ENCODE peak calls at places on chromosomes 11 and 22, in seven cellular contexts. G is IMR-90; C is CD4-positive, CD25-positive, alpha-beta regulatory T cell; W is aorta; N is lower lobe of right lung; O is body of pancreas; S is fibroblast of lung. H is an unnamed sample.

GRCh38 chr22:28951969-28952521 is 68.7 kb downstream of the ZNRF3 start:
- DNase-seq in W (no peak), O (peak; percentile 33), C (no peak), N (no peak), G (peak; percentile 39), S (peak; percentile 46), H (peak; percentile 73)

GRCh38 chr11:104327864-104328513 is 164.0 kb upstream of the PDGFD start:
- DNase-seq in W (no peak), S (no peak), N (no peak), G (peak; percentile 2), O (no peak), C (no peak), H (no peak)

GRCh38 chr22:49724893-49725489 is 102.7 kb downstream of the BRD1 start:
- DNase-seq in W (peak; percentile 69), O (peak; percentile 37), C (peak; percentile 58), N (peak; percentile 67), S (peak; percentile 12), G (peak; percentile 20), H (peak; percentile 80)

GRCh38 chr11:93484716-93485115 is 58.5 kb downstream of the SMCO4 start:
- DNase-seq in G (peak; percentile 62), N (no peak), O (no peak), S (peak; percentile 77), C (no peak), W (no peak), H (no peak)

GRCh38 chr22:23514317-23515038 is 65.6 kb downstream of the IGLL1 start:
- DNase-seq in N (no peak), O (no peak), C (no peak), S (no peak), W (no peak), G (no peak), H (peak; percentile 22)

GRCh38 chr11:92297551-92298237 is 73.1 kb downstream of the FAT3 start:
- DNase-seq in O (no peak), S (no peak), G (no peak), W (no peak), C (no peak), N (no peak), H (no peak)

GRCh38 chr22:37189011-37189466 is 992 bp upstream of the C1QTNF6 start:
- DNase-seq in W (no peak), C (no peak), O (no peak), S (no peak), G (no peak), N (no peak), H (peak; percentile 5)

GRCh38 chr22:36383110-36383581 is 4.6 kb downstream of the MYH9 start:
- DNase-seq in S (peak; percentile 77), N (no peak), C (peak; percentile 50), G (peak; percentile 94), W (no peak), O (peak; percentile 56), H (no peak)

GRCh38 chr11:22920939-22921565 is 60.8 kb upstream of the CCDC179 start:
- DNase-seq in W (no peak), O (peak; percentile 51), G (peak; percentile 76), C (no peak), S (peak; percentile 68), N (no peak), H (no peak)

GRCh38 chr11:10303558-10304363 is 1.1 kb upstream of the ADM start:
- DNase-seq in C (peak; percentile 34), N (peak; percentile 65), O (peak; percentile 38), G (peak; percentile 68), W (peak; percentile 64), S (peak; percentile 65), H (no peak)

GRCh38 chr11:7546324-7546791 is 32.6 kb downstream of the PPFIBP2 start:
- DNase-seq in W (no peak), G (peak; percentile 12), N (no peak), O (no peak), S (no peak), C (no peak), H (no peak)

GRCh38 chr11:77074626-77075221 is 8.0 kb downstream of the CAPN5 start:
- DNase-seq in N (peak; percentile 37), C (no peak), G (no peak), S (no peak), W (no peak), O (no peak), H (peak; percentile 48)

GRCh38 chr22:24516301-24516737 is 21.2 kb downstream of the UPB1 start:
- DNase-seq in O (peak; percentile 38), G (peak; percentile 93), C (no peak), W (no peak), N (no peak), S (peak; percentile 82), H (no peak)

GRCh38 chr11:92979176-92979575 is 9.7 kb downstream of the MTNR1B start:
- DNase-seq in C (no peak), N (no peak), S (peak; percentile 29), G (peak; percentile 89), O (no peak), W (no peak), H (no peak)

GRCh38 chr22:42076764-42077485 is 2.6 kb upstream of the SMDT1 start:
- DNase-seq in N (no peak), W (no peak), S (no peak), C (no peak), O (no peak), G (no peak), H (no peak)

GRCh38 chr11:57116654-57117053 is 65.1 kb upstream of the LRRC55 start:
- DNase-seq in G (peak; percentile 44), C (no peak), S (peak; percentile 60), O (peak; percentile 32), W (no peak), N (no peak), H (no peak)

GRCh38 chr11:6755303-6755952 is 16.3 kb downstream of the OR2AG2 start:
- DNase-seq in S (peak; percentile 44), C (peak; percentile 44), G (peak; percentile 34), N (no peak), W (no peak), O (peak; percentile 24), H (no peak)

GRCh38 chr11:76251223-76251575 is 44.9 kb upstream of the WNT11 start:
- DNase-seq in N (no peak), C (no peak), S (no peak), G (no peak), O (no peak), W (no peak), H (no peak)

GRCh38 chr22:43006753-43007152 is 8.2 kb downstream of the PACSIN2 start:
- DNase-seq in W (no peak), N (no peak), C (no peak), S (no peak), O (no peak), G (no peak), H (no peak)

GRCh38 chr22:50672471-50673230 is at the start of gene SHANK3:
- DNase-seq in G (no peak), N (peak; percentile 70), W (no peak), C (no peak), O (peak; percentile 33), S (no peak), H (peak; percentile 90)

GRCh38 chr22:37044634-37045625 is 6.6 kb upstream of the KCTD17 start:
- DNase-seq in W (no peak), G (peak; percentile 7), N (no peak), O (no peak), S (no peak), C (no peak), H (no peak)

GRCh38 chr11:45225277-45225676 is 60.9 kb downstream of the SYT13 start:
- DNase-seq in G (no peak), C (no peak), O (no peak), N (no peak), S (no peak), W (no peak), H (no peak)

GRCh38 chr11:19350093-19350665 is 109.4 kb upstream of the E2F8 start:
- DNase-seq in O (no peak), W (no peak), C (no peak), S (no peak), N (no peak), G (no peak), H (no peak)

GRCh38 chr11:71129624-71130023 is 122.8 kb downstream of the SHANK2 start:
- DNase-seq in C (no peak), O (no peak), N (no peak), W (no peak), G (no peak), S (no peak), H (no peak)

GRCh38 chr11:71135112-71135511 is 117.3 kb downstream of the SHANK2 start:
- DNase-seq in W (no peak), G (no peak), S (no peak), O (no peak), C (no peak), N (no peak), H (no peak)

GRCh38 chr11:71133946-71134345 is 118.4 kb downstream of the SHANK2 start:
- DNase-seq in G (no peak), O (no peak), N (no peak), S (no peak), C (no peak), W (no peak), H (no peak)

GRCh38 chr11:71130106-71130505 is 122.3 kb downstream of the SHANK2 start:
- DNase-seq in S (no peak), G (no peak), O (no peak), C (no peak), N (no peak), W (no peak), H (no peak)

DNA sequence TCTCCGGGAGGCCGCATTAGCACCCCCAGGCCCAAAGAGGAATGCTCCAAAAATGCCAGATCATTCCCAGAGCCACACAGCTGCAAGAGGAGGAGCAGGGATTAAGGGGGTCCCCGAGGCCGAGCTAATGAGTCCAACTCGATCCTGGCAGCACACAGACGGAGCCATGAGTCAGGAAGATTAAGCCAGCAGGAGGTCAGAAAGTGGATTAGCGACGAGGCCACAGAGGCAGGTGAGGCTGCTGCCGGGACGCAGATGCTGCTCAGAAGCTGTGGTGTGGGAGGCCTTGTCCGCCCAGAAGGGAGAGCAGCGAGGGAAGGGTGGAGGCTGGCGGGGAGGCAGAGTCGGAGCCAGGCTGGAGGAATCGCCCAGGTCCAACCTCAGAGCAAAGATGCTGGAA is 120.5 kb downstream of the SHANK2 start:
- DNase-seq in S (no peak), N (no peak), G (no peak), O (no peak), W (no peak), C (no peak), H (no peak)
- H3K27ac ChIP-seq in S (no peak overlapping the region), N (no peak overlapping the region), G (no peak overlapping the region), O (no peak overlapping the region), W (no peak overlapping the region), C (no peak overlapping the region), H (no peak overlapping the region)

DNA sequence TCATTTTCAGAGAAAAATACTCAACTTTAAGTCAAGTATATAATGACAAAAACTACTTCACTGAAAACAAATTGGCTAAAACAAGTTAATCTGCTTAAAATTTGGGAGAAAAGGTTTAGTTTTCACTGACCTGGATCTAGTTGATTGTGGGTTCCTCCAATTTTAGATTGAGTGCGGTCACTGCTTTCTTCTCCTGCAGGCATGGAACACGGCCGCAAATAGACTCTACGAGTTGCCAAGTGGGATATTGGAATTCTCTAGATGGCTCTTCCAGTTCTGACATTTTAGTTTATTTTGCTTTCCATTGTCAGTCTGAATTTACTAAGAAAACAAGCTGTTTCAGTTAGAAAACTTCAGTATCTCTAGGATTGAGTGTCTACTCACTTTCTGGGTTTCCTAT is 12.3 kb downstream of the OR4C5 start:
- DNase-seq in S (no peak), G (no peak), O (no peak), C (no peak), N (no peak), W (no peak), H (no peak)
- H3K9me3 ChIP-seq in S (no peaks in the 10 kb centered on the region), G (peaks cover 8% of the 10 kb centered on the region), O (no peaks in the 10 kb centered on the region), C (peaks cover 2% of the 10 kb centered on the region), N (no peaks in the 10 kb centered on the region), W (peaks cover 4% of the 10 kb centered on the region), H (no peaks in the 10 kb centered on the region)

GRCh38 chr22:48560836-48561235 is 1266.8 kb downstream of the BRD1 start:
- DNase-seq in G (no peak), W (no peak), S (no peak), C (no peak), N (peak; percentile 12), O (no peak), H (peak; percentile 0)
- H3K27me3 ChIP-seq in G (no peaks in the 10 kb centered on the region), W (no peaks in the 10 kb centered on the region), S (no peaks in the 10 kb centered on the region), C (no peaks in the 10 kb centered on the region), N (no peaks in the 10 kb centered on the region), O (no peaks in the 10 kb centered on the region), H (no peaks in the 10 kb centered on the region)

GRCh38 chr11:61417670-61418069 is 12.1 kb downstream of the CPSF7 start:
- DNase-seq in G (peak; percentile 30), S (peak; percentile 5), W (no peak), N (no peak), C (no peak), O (no peak), H (no peak)
- H3K27ac ChIP-seq in G (no peak overlapping the region), S (peak overlapping the region; percentile 28), W (no peak overlapping the region), N (peak overlapping the region; percentile 53), C (no peak overlapping the region), O (no peak overlapping the region), H (no peak overlapping the region)